ENCODE peak calls at places on chromosomes 1 and 21, in six cellular contexts. E, Q, X, I, O and G are unnamed samples.

GRCh38 chr1:214581785-214582184 is 21.2 kb upstream of the CENPF start:
- DNase-seq in E (no peak), I (peak), Q (peak), X (no peak), O (peak), G (no peak)

GRCh38 chr1:31834501-31834900 is 18.7 kb upstream of the SPOCD1 start:
- DNase-seq in I (no peak), E (no peak), O (no peak), Q (no peak), X (no peak), G (no peak)

GRCh38 chr1:12456979-12457378 is 161.0 kb downstream of the DHRS3 start:
- DNase-seq in Q (no peak), E (no peak), O (no peak), X (no peak), I (peak), G (no peak)

GRCh38 chr21:42820513-42821465 is 58.5 kb downstream of the WDR4 start:
- DNase-seq in O (no peak), Q (no peak), X (no peak), I (no peak), E (no peak), G (no peak)

GRCh38 chr1:8816831-8817412 is 518 bp downstream of the RERE start:
- DNase-seq in X (no peak), O (peak), Q (peak), I (no peak), E (no peak), G (no peak)

GRCh38 chr1:33036051-33036525 is 595 bp downstream of the AK2 start:
- DNase-seq in X (no peak), Q (peak), E (no peak), O (peak), I (peak), G (no peak)

GRCh38 chr1:17286646-17287045 is 21.4 kb upstream of the PADI4 start:
- DNase-seq in I (no peak), O (no peak), X (no peak), E (no peak), Q (no peak), G (no peak)

GRCh38 chr1:18962121-18962721 is 5.7 kb upstream of the IFFO2 start:
- DNase-seq in Q (no peak), E (no peak), I (no peak), X (no peak), O (peak), G (no peak)

GRCh38 chr1:10687782-10688408 is 108.6 kb downstream of the CASZ1 start:
- DNase-seq in Q (peak), O (no peak), E (no peak), X (no peak), I (no peak), G (no peak)

GRCh38 chr1:67060811-67061218 is 6.9 kb upstream of the SLC35D1 start:
- DNase-seq in X (no peak), I (peak), O (peak), E (no peak), Q (peak), G (no peak)

GRCh38 chr1:246435421-246436041 is 71.5 kb downstream of the SMYD3 start:
- DNase-seq in X (no peak), I (peak), O (peak), Q (peak), E (no peak), G (no peak)

GRCh38 chr1:247883346-247883745 is 12.0 kb upstream of the OR2W3 start:
- DNase-seq in O (peak), I (no peak), E (no peak), X (no peak), Q (no peak), G (no peak)

GRCh38 chr1:204398197-204399125 is 13.2 kb downstream of the PPP1R15B start:
- DNase-seq in I (peak), Q (peak), E (peak), X (peak), O (peak), G (peak)

GRCh38 chr1:50300303-50300702 is 122.9 kb downstream of the DMRTA2 start:
- DNase-seq in X (no peak), E (no peak), O (no peak), I (no peak), Q (no peak), G (no peak)

GRCh38 chr1:223504741-223505140 is 111.5 kb downstream of the CCDC185 start:
- DNase-seq in X (no peak), Q (no peak), E (no peak), O (no peak), I (peak), G (no peak)

GRCh38 chr1:51960262-51960661 is 30.2 kb downstream of the RAB3B start:
- DNase-seq in I (no peak), E (peak), X (no peak), Q (no peak), O (peak), G (no peak)

GRCh38 chr1:36070349-36070748 is 13.5 kb upstream of the TEKT2 start:
- DNase-seq in O (no peak), X (no peak), Q (no peak), I (no peak), E (no peak), G (no peak)

GRCh38 chr1:232174306-232174705 is 455.6 kb downstream of the SIPA1L2 start:
- DNase-seq in X (no peak), Q (no peak), I (no peak), O (no peak), E (no peak), G (no peak)

GRCh38 chr21:41737656-41738324 is 29.1 kb downstream of the RIPK4 start:
- DNase-seq in X (no peak), I (no peak), O (no peak), E (no peak), Q (no peak), G (no peak)

GRCh38 chr1:20847619-20848080 is 60.5 kb upstream of the HP1BP3 start:
- DNase-seq in Q (no peak), X (no peak), O (no peak), I (peak), E (no peak), G (no peak)

GRCh38 chr1:111603979-111604378 is 15.6 kb upstream of the RAP1A start:
- DNase-seq in Q (no peak), I (no peak), E (no peak), O (no peak), X (no peak), G (no peak)

GRCh38 chr21:35390013-35390776 is 341.1 kb upstream of the RUNX1 start:
- DNase-seq in Q (peak), O (no peak), E (no peak), I (peak), X (no peak), G (no peak)

GRCh38 chr1:16441312-16441641 is 753 bp downstream of the NECAP2 start:
- DNase-seq in O (peak), I (no peak), E (no peak), X (no peak), Q (no peak), G (no peak)

GRCh38 chr1:97066860-97067259 is 345.3 kb downstream of the PTBP2 start:
- DNase-seq in Q (no peak), E (no peak), I (no peak), O (no peak), X (no peak), G (no peak)

GRCh38 chr1:93990010-93990409 is 80.8 kb upstream of the GCLM start:
- DNase-seq in Q (no peak), I (no peak), E (no peak), X (no peak), O (no peak), G (no peak)

GRCh38 chr1:228267962-228268890 is 60.4 kb downstream of the OBSCN start:
- DNase-seq in O (peak), Q (peak), E (peak), I (no peak), X (no peak), G (no peak)

GRCh38 chr1:213014642-213015041 is 1.0 kb downstream of the ANGEL2 start:
- DNase-seq in E (no peak), O (peak), X (no peak), Q (peak), I (peak), G (peak)

GRCh38 chr1:31181515-31182343 is 58.0 kb downstream of the NKAIN1 start:
- DNase-seq in O (peak), Q (peak), X (no peak), I (no peak), E (peak), G (no peak)

GRCh38 chr21:39057121-39057520 is 126.1 kb downstream of the PSMG1 start:
- DNase-seq in X (no peak), E (no peak), Q (no peak), I (no peak), O (no peak), G (no peak)

GRCh38 chr1:183699643-183700160 is 46.6 kb upstream of the APOBEC4 start:
- DNase-seq in E (no peak), I (peak), Q (peak), O (peak), X (no peak), G (no peak)

GRCh38 chr1:176949033-176949662 is 215.4 kb downstream of the ASTN1 start:
- DNase-seq in I (peak), Q (peak), X (peak), O (peak), E (peak), G (peak)

GRCh38 chr1:94725566-94725965 is 94.6 kb upstream of the SLC44A3 start:
- DNase-seq in Q (peak), X (no peak), O (no peak), E (no peak), I (no peak), G (no peak)

GRCh38 chr21:23480591-23481270 is 2126.6 kb downstream of the MRPL39 start:
- DNase-seq in Q (no peak), I (no peak), E (no peak), O (no peak), X (no peak), G (no peak)

GRCh38 chr1:19811206-19811851 is 3.8 kb downstream of the RNF186 start:
- DNase-seq in E (peak), I (peak), O (peak), Q (peak), X (no peak), G (no peak)

GRCh38 chr1:182391362-182392044 is at the start of gene GLUL:
- DNase-seq in X (peak), O (peak), Q (peak), E (peak), I (peak), G (peak)
- H3K18ac ChIP-seq in X (peak), O (peak), Q (peak), E (peak), I (peak), G (peak)

DNA sequence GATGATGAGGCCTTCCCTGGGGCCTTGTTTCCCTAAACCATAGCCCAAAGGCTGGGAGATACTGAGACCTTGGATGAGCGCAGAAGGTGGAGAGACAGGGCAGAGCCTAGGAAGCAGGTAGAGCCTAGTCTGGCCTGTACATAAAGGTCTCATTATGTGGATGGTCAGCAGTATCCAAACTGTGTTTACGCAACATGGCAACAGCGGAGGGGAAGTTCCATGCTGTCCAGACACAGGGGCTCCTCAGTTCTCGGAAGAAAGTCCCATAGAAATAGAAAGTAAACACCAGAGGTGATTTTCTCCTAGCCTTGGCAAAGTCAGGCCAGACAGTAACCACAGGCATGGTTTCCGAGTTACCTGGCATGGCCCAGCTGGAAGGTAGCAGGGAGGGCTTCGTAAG is 42.1 kb upstream of the MPZL1 start:
- DNase-seq in X (no peak), I (no peak), E (no peak), Q (no peak), O (no peak), G (no peak)
- H2AK5ac ChIP-seq in X (no peak), I (no peak), E (no peak), Q (no peak), O (peak), G (no peak)

GRCh38 chr1:162072770-162073169 is 3.3 kb downstream of the NOS1AP start:
- DNase-seq in X (no peak), Q (no peak), I (no peak), E (no peak), O (no peak), G (no peak)
- H3K27ac ChIP-seq in X (no peak), Q (no peak), I (no peak), E (no peak), O (no peak), G (no peak)

DNA sequence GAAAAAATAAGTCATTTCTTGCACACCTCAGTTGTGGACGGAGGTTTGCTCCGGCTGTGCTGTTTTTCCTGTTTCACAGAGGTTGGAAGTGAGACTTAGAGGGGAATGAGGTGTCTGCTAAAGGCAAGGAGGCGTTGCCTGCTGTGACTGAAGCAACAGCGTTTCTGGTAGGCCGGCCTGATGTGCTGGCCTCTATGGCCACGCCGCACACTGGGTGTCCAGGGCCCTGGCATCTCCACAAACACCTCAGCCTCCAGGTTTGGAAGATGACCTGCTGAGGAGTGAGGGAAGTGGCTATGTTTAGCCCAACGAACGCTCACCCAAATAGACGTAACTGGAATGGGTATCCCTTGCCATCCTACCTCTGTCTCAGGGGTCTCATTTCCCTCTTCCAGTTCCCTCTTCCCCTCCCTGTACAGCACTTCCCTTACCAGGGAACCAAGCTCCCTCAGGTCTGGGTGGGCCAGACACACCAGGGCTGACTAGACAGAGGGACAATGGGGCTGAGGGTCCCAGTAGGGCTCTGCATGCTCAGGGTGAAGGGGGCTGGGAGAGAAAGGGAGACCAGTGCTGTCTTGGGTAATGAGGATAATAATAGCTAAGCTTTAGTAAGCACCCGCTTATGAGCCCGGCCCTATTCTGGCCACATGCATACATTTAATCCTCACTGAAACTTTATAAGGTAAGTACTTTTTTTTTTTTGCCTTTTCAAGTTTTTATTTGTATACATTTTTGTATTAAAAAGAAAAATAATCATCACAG is 11.9 kb downstream of the CACNA1S start:
- DNase-seq in X (no peak), I (no peak), O (no peak), E (no peak), Q (no peak), G (no peak)
- H3K18ac ChIP-seq in X (no peak), I (no peak), O (no peak), E (no peak), Q (no peak), G (no peak)

DNA sequence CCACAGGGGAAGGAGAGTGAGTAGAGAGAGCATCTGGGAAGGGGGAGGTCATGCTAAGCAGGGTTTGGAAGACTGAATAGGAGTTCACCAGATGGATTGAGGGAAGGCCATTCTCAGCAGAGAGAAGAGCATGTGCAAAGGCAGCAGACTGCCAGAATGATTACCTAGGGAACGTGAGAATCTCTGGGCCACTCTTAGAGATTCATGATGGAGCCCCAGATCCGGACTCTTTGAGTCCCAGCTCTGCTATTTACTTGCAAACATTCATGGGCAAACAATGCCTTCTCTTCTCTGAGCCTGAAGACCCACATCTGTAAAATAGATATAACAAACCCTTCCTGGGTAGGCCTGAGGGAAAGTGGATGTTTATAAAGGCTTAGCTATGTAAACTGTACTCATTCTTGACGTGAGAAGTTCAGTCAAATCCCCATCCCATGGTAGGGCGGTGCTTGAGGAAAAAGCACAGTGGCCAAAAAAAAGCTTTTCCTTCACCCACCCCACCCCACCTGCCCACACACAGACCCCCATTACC is 3.0 kb upstream of the SLC2A1 start:
- DNase-seq in O (no peak), Q (peak), E (no peak), X (no peak), I (peak), G (no peak)
- H2AK5ac ChIP-seq in O (peak), Q (peak), E (no peak), X (peak), I (peak), G (peak)

GRCh38 chr1:221849110-221849509 is 107.2 kb upstream of the DUSP10 start:
- DNase-seq in X (no peak), O (no peak), I (no peak), Q (no peak), E (no peak), G (no peak)

GRCh38 chr1:221841983-221842335 is 100.1 kb upstream of the DUSP10 start:
- DNase-seq in Q (no peak), X (no peak), O (no peak), I (no peak), E (no peak), G (no peak)

GRCh38 chr1:221847676-221848075 is 105.8 kb upstream of the DUSP10 start:
- DNase-seq in E (no peak), I (no peak), O (no peak), Q (no peak), X (no peak), G (no peak)

GRCh38 chr1:221849897-221850296 is 108.0 kb upstream of the DUSP10 start:
- DNase-seq in I (no peak), Q (no peak), O (peak), E (no peak), X (no peak), G (no peak)

GRCh38 chr1:221845650-221846371 is 103.9 kb upstream of the DUSP10 start:
- DNase-seq in Q (peak), E (peak), O (peak), I (peak), X (no peak), G (no peak)
- H3K27ac ChIP-seq in Q (no peak), E (no peak), O (no peak), I (peak), X (no peak), G (no peak)

GRCh38 chr1:172466795-172467407 is 23.0 kb upstream of the PIGC start:
- DNase-seq in X (no peak), E (no peak), Q (no peak), O (no peak), I (no peak), G (no peak)

GRCh38 chr1:172469717-172470116 is 25.8 kb upstream of the PIGC start:
- DNase-seq in X (no peak), E (no peak), I (no peak), O (no peak), Q (no peak), G (no peak)

GRCh38 chr1:172467446-172467845 is 23.6 kb upstream of the PIGC start:
- DNase-seq in X (no peak), E (no peak), Q (no peak), I (no peak), O (no peak), G (no peak)

GRCh38 chr1:172470149-172470548 is 26.3 kb upstream of the PIGC start:
- DNase-seq in Q (no peak), E (no peak), X (no peak), O (no peak), I (no peak), G (no peak)

DNA sequence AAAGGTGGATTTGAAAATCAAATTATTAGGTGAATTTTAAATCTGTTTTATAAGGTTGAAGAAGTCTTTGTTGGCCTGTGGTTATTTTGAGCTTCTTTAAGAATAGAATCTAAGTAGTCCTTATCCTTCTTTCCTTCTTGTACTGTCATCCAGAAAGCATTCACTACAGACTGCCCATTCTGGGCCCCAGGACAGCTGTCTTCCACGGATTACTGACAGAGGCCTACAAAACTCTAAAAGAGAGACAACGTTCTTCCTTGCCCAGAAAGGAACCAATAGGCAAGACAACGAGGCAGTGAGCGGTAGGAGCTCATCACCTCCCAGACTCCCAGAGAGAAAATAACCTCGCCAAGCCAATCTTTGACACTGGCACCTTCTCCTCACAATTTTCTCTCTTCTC is 24.4 kb upstream of the PIGC start:
- DNase-seq in X (no peak), I (no peak), E (no peak), O (no peak), Q (no peak), G (no peak)
- H3K18ac ChIP-seq in X (no peak), I (no peak), E (no peak), O (no peak), Q (no peak), G (no peak)

GRCh38 chr1:235002706-235003300 is 125.8 kb downstream of the TOMM20 start:
- DNase-seq in Q (no peak), X (no peak), E (no peak), I (no peak), O (no peak), G (no peak)
- H2AK5ac ChIP-seq in Q (no peak), X (no peak), E (no peak), I (peak), O (no peak), G (no peak)

GRCh38 chr1:197146108-197147095 is at the start of gene ASPM:
- DNase-seq in E (peak), X (peak), O (peak), Q (peak), I (peak), G (peak)

GRCh38 chr1:197141556-197141955 is 4.9 kb downstream of the ASPM start:
- DNase-seq in X (no peak), O (no peak), Q (no peak), E (no peak), I (no peak), G (no peak)

GRCh38 chr1:197144570-197145325 is 1.7 kb downstream of the ASPM start:
- DNase-seq in X (no peak), Q (peak), E (no peak), I (peak), O (peak), G (no peak)

GRCh38 chr1:197149340-197149739 is 2.9 kb upstream of the ASPM start:
- DNase-seq in O (no peak), Q (no peak), X (no peak), E (no peak), I (no peak), G (no peak)

DNA sequence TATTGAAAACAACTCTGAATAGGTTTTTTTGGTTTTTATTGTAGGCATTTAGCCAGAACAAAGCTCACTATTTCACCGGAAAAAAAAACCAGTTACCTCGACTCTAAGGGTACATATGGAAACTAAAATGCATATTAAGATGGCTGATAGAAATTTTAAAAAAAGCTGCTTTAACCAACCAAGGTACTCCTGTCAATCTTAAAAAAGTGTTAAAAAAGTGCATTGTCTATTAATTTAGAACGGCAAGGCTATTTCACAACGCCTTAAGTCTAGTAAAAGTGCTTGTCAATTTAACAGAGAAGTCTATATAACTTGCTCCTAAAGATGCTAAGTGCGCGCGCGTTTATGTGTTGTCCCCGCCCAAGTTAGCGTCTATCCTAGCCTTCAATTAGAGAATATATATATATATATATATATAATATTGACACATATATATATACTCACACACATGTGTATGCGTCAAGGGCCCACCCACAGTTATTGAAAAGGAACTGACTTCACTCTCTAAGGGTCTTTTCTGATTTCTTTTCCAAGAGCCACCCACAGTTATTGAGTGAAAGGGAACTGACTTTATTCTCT is 929 bp downstream of the ASPM start:
- DNase-seq in Q (peak), E (no peak), X (no peak), O (no peak), I (no peak), G (no peak)
- H3K27ac ChIP-seq in Q (no peak), E (no peak), X (no peak), O (peak), I (peak), G (no peak)